ENCODE peak calls at places on chromosome 16, in eight cellular contexts. P, U, C, A, I, L, Q and S are unnamed samples.

GRCh38 chr16:66525396-66526180 is 24.3 kb downstream of the TK2 start:
- DNase-seq in Q (no peak), A (no peak), L (no peak), U (peak; percentile 99), P (no peak), C (peak; percentile 37), I (no peak), S (no peak)

GRCh38 chr16:28569011-28569410 is 15.3 kb downstream of the SGF29 start:
- DNase-seq in I (no peak), Q (peak; percentile 30), U (peak; percentile 23), A (no peak), C (peak; percentile 38), L (no peak), P (no peak), S (no peak)

GRCh38 chr16:57643902-57644301 is 15.5 kb downstream of the ADGRG1 start:
- DNase-seq in C (no peak), U (no peak), Q (no peak), I (no peak), A (no peak), L (no peak), P (no peak), S (no peak)

GRCh38 chr16:57620316-57621231 is 7.9 kb upstream of the ADGRG1 start:
- DNase-seq in A (no peak), L (no peak), C (no peak), U (no peak), I (no peak), Q (no peak), P (no peak), S (no peak)

GRCh38 chr16:89598199-89598598 is 15.2 kb upstream of the DPEP1 start:
- DNase-seq in P (peak; percentile 27), Q (peak; percentile 54), U (peak; percentile 64), L (no peak), A (no peak), C (peak; percentile 77), I (no peak), S (peak; percentile 51)

GRCh38 chr16:88264641-88265285 is 118.0 kb upstream of the ZNF469 start:
- DNase-seq in P (peak; percentile 33), Q (peak; percentile 91), I (no peak), L (peak; percentile 89), U (peak; percentile 96), A (peak; percentile 12), C (peak; percentile 98), S (peak; percentile 24)

GRCh38 chr16:20042848-20043247 is 30.8 kb downstream of the GPR139 start:
- DNase-seq in P (no peak), L (no peak), U (peak; percentile 55), I (no peak), C (no peak), A (no peak), Q (no peak), S (no peak)

GRCh38 chr16:14283786-14284185 is 212.7 kb downstream of the MRTFB start:
- DNase-seq in L (no peak), A (no peak), I (no peak), P (no peak), U (no peak), Q (no peak), C (no peak), S (no peak)

GRCh38 chr16:75225092-75225491 is 6.3 kb downstream of the CTRB1 start:
- DNase-seq in L (no peak), Q (no peak), A (no peak), P (no peak), C (peak; percentile 48), U (peak; percentile 36), I (no peak), S (no peak)

GRCh38 chr16:7304257-7304656 is 28.4 kb upstream of the RBFOX1 start:
- DNase-seq in I (no peak), L (no peak), Q (no peak), U (no peak), C (no peak), A (no peak), P (no peak), S (no peak)

GRCh38 chr16:84312783-84313382 is 18.2 kb downstream of the WFDC1 start:
- DNase-seq in I (no peak), U (no peak), Q (no peak), C (no peak), P (no peak), L (no peak), A (no peak), S (no peak)

GRCh38 chr16:31081428-31082351 is 7.1 kb downstream of the PRSS53 start:
- DNase-seq in P (no peak), I (no peak), A (no peak), U (no peak), Q (no peak), L (no peak), C (no peak), S (no peak)

GRCh38 chr16:67967956-67968439 is 439 bp downstream of the SLC12A4 start:
- DNase-seq in P (peak; percentile 30), U (peak; percentile 46), Q (peak; percentile 25), C (peak; percentile 42), L (peak; percentile 52), I (no peak), A (no peak), S (peak; percentile 42)

GRCh38 chr16:75555213-75555706 is 792 bp downstream of the TMEM231 start:
- DNase-seq in P (no peak), U (peak; percentile 91), Q (peak; percentile 91), I (peak; percentile 80), L (peak; percentile 26), A (no peak), C (peak; percentile 93), S (peak; percentile 88)

GRCh38 chr16:57530104-57530522 is 6.3 kb downstream of the CCDC102A start:
- DNase-seq in A (peak; percentile 40), U (peak; percentile 70), L (peak; percentile 78), P (peak; percentile 83), Q (peak; percentile 24), I (no peak), C (peak; percentile 74), S (no peak)

GRCh38 chr16:80060470-80060869 is 459.9 kb upstream of the MAF start:
- DNase-seq in P (no peak), A (no peak), Q (no peak), C (no peak), L (no peak), I (no peak), U (no peak), S (no peak)

GRCh38 chr16:75256059-75256870 is 4.8 kb upstream of the BCAR1 start:
- DNase-seq in P (no peak), I (no peak), Q (no peak), A (no peak), U (no peak), L (no peak), C (peak; percentile 83), S (no peak)

GRCh38 chr16:65044861-65045260 is 77.0 kb downstream of the CDH11 start:
- DNase-seq in U (peak; percentile 84), P (no peak), L (no peak), A (no peak), C (peak; percentile 57), I (no peak), Q (peak; percentile 7), S (no peak)

GRCh38 chr16:84020353-84020752 is 22.2 kb downstream of the SLC38A8 start:
- DNase-seq in L (no peak), I (no peak), U (no peak), Q (no peak), A (no peak), P (no peak), C (no peak), S (no peak)

GRCh38 chr16:57998484-57998883 is 2.0 kb downstream of the ZNF319 start:
- DNase-seq in C (peak; percentile 28), L (peak; percentile 47), A (no peak), U (peak; percentile 25), P (peak; percentile 81), I (no peak), Q (no peak), S (no peak)

GRCh38 chr16:48971571-48972071 is 310.0 kb downstream of the CBLN1 start:
- DNase-seq in Q (peak; percentile 9), C (no peak), P (no peak), U (peak; percentile 86), I (no peak), L (no peak), A (no peak), S (peak; percentile 42)

GRCh38 chr16:50259334-50260205 is 6.8 kb upstream of the ADCY7 start:
- DNase-seq in L (no peak), Q (peak; percentile 65), A (no peak), C (peak; percentile 24), P (no peak), I (no peak), U (no peak), S (peak; percentile 62)

GRCh38 chr16:58459344-58460218 is 40.4 kb upstream of the NDRG4 start:
- DNase-seq in Q (peak; percentile 76), U (peak; percentile 92), A (no peak), L (peak; percentile 72), P (no peak), C (peak; percentile 67), I (no peak), S (no peak)

GRCh38 chr16:46947900-46948547 is 25.4 kb downstream of the DNAJA2 start:
- DNase-seq in U (peak; percentile 51), A (no peak), L (peak; percentile 44), Q (peak; percentile 35), I (peak; percentile 62), P (peak; percentile 53), C (peak; percentile 50), S (peak; percentile 50)

GRCh38 chr16:72312862-72313261 is 140.9 kb upstream of the PMFBP1 start:
- DNase-seq in L (no peak), C (no peak), Q (no peak), A (no peak), P (no peak), I (no peak), U (no peak), S (no peak)

GRCh38 chr16:67278773-67279295 is 498 bp upstream of the PLEKHG4 start:
- DNase-seq in Q (no peak), I (no peak), U (no peak), A (peak; percentile 31), C (peak; percentile 32), L (peak; percentile 70), P (peak; percentile 60), S (no peak)

GRCh38 chr16:88486398-88487123 is 33.5 kb downstream of the ZFPM1 start:
- DNase-seq in L (no peak), C (no peak), A (no peak), P (no peak), Q (no peak), I (no peak), U (no peak), S (no peak)

GRCh38 chr16:24775455-24775854 is 46.0 kb downstream of the TNRC6A start:
- DNase-seq in P (no peak), L (no peak), A (no peak), C (peak; percentile 24), I (no peak), Q (no peak), U (no peak), S (no peak)

GRCh38 chr16:57863434-57864160 is 61.3 kb upstream of the KIFC3 start:
- DNase-seq in U (peak; percentile 89), L (no peak), P (no peak), C (peak; percentile 79), A (no peak), Q (peak; percentile 67), I (peak; percentile 46), S (peak; percentile 98)

GRCh38 chr16:24995469-24995868 is 19.7 kb downstream of the ARHGAP17 start:
- DNase-seq in P (no peak), I (no peak), A (no peak), Q (no peak), C (no peak), U (no peak), L (no peak), S (no peak)

GRCh38 chr16:3063617-3064389 is 1.6 kb upstream of the IL32 start:
- DNase-seq in Q (no peak), C (no peak), P (no peak), A (no peak), U (no peak), L (no peak), I (no peak), S (no peak)

GRCh38 chr16:85370881-85371651 is 242.1 kb upstream of the GSE1 start:
- DNase-seq in L (no peak), U (peak; percentile 85), I (no peak), A (no peak), P (no peak), Q (no peak), C (peak; percentile 67), S (no peak)

GRCh38 chr16:85126731-85127662 is 14.7 kb upstream of the CIBAR2 start:
- DNase-seq in U (peak; percentile 92), A (no peak), P (no peak), C (peak; percentile 89), Q (peak; percentile 49), L (no peak), I (peak; percentile 32), S (peak; percentile 86)

GRCh38 chr16:74999683-75000480 is 1.1 kb downstream of the ZNRF1 start:
- DNase-seq in U (peak; percentile 60), C (peak; percentile 49), P (peak; percentile 74), A (no peak), L (peak; percentile 75), Q (peak; percentile 33), I (no peak), S (peak; percentile 27)